ENCODE peak calls at places on chromosome 20, in ten cellular contexts. E, P, Z, N, O, L, B, H, W and K are unnamed samples.

GRCh38 chr20:47016068-47016664 is 121.5 kb downstream of the EYA2 start:
- DNase-seq in E (no peak), P (no peak), Z (no peak), N (no peak), O (no peak), L (no peak), B (no peak), H (no peak), W (no peak), K (no peak)

GRCh38 chr20:59291740-59292139 is 8.7 kb upstream of the EDN3 start:
- DNase-seq in E (no peak), P (no peak), Z (peak), N (no peak), O (no peak), L (no peak), B (no peak), H (no peak), W (no peak), K (peak)

GRCh38 chr20:9514461-9515210 is at the start of gene LAMP5:
- DNase-seq in E (no peak), P (peak), Z (no peak), N (no peak), O (no peak), L (no peak), B (peak), H (no peak), W (no peak), K (peak)

GRCh38 chr20:5687884-5688283 is 62.3 kb upstream of the SHLD1 start:
- DNase-seq in E (no peak), P (no peak), Z (no peak), N (no peak), O (no peak), L (no peak), B (no peak), H (no peak), W (no peak), K (no peak)

GRCh38 chr20:18647777-18648176 is 59.9 kb downstream of the DTD1 start:
- DNase-seq in E (no peak), P (no peak), Z (no peak), N (no peak), O (no peak), L (no peak), B (no peak), H (no peak), W (no peak), K (no peak)

GRCh38 chr20:60365063-60365640 is 406.9 kb downstream of the CDH26 start:
- DNase-seq in E (no peak), P (no peak), Z (no peak), N (no peak), O (no peak), L (no peak), B (no peak), H (no peak), W (no peak), K (peak)

GRCh38 chr20:3888622-3889488 is at the start of gene PANK2:
- DNase-seq in E (peak), P (peak), Z (peak), N (peak), O (peak), L (peak), B (peak), H (peak), W (peak), K (peak)

GRCh38 chr20:3045042-3045815 is 623 bp upstream of the MRPS26 start:
- DNase-seq in E (no peak), P (no peak), Z (peak), N (no peak), O (no peak), L (peak), B (peak), H (peak), W (no peak), K (peak)

GRCh38 chr20:33474097-33474846 is 15.6 kb upstream of the CBFA2T2 start:
- DNase-seq in E (no peak), P (no peak), Z (no peak), N (no peak), O (no peak), L (no peak), B (no peak), H (no peak), W (no peak), K (peak)

GRCh38 chr20:21719592-21720214 is 14.2 kb downstream of the PAX1 start:
- DNase-seq in E (peak), P (peak), Z (peak), N (no peak), O (no peak), L (no peak), B (no peak), H (no peak), W (no peak), K (peak)

GRCh38 chr20:5745416-5745968 is 4.7 kb upstream of the SHLD1 start:
- DNase-seq in E (no peak), P (no peak), Z (no peak), N (no peak), O (no peak), L (no peak), B (no peak), H (no peak), W (no peak), K (no peak)

GRCh38 chr20:63791497-63792156 is 39.4 kb downstream of the ZBTB46 start:
- DNase-seq in E (no peak), P (peak), Z (no peak), N (no peak), O (no peak), L (no peak), B (no peak), H (no peak), W (no peak), K (no peak)

GRCh38 chr20:52003976-52004375 is 187.6 kb downstream of the ZFP64 start:
- DNase-seq in E (no peak), P (no peak), Z (no peak), N (no peak), O (no peak), L (no peak), B (no peak), H (no peak), W (no peak), K (no peak)

GRCh38 chr20:47691632-47692031 is 93.6 kb downstream of the SULF2 start:
- DNase-seq in E (no peak), P (no peak), Z (no peak), N (no peak), O (no peak), L (no peak), B (no peak), H (no peak), W (no peak), K (peak)

GRCh38 chr20:62887147-62887859 is 25.7 kb upstream of the TCFL5 start:
- DNase-seq in E (peak), P (no peak), Z (peak), N (no peak), O (no peak), L (no peak), B (no peak), H (peak), W (no peak), K (peak)